ENCODE peak calls at places on chromosomes 2 and 18, in six cellular contexts. V is vagina, P is psoas muscle, F is mucosa of descending colon, A is A549, D is astrocyte of the spinal cord. L is an unnamed sample.

GRCh38 chr2:189276277-189276676 is 96.7 kb upstream of the COL5A2 start:
- DNase-seq in D (peak; percentile 91), F (no peak), A (no peak), V (no peak), P (no peak), L (peak; percentile 88)

GRCh38 chr2:6928452-6928851 is 11.2 kb downstream of the RNF144A start:
- DNase-seq in P (no peak), V (no peak), A (no peak), F (no peak), D (no peak), L (no peak)

GRCh38 chr2:18518116-18519111 is 42.0 kb downstream of the RDH14 start:
- DNase-seq in V (no peak), D (peak; percentile 73), A (no peak), F (no peak), P (no peak), L (no peak)

GRCh38 chr18:28357785-28358401 is 181.0 kb upstream of the CDH2 start:
- DNase-seq in A (no peak), D (no peak), P (no peak), V (no peak), F (no peak), L (peak; percentile 16)

GRCh38 chr2:207135801-207136457 is 29.8 kb downstream of the KLF7 start:
- DNase-seq in F (no peak), D (no peak), A (no peak), P (no peak), V (no peak), L (no peak)

GRCh38 chr2:28350791-28351285 is 41.8 kb upstream of the FOSL2 start:
- DNase-seq in V (no peak), D (no peak), A (no peak), F (no peak), P (peak; percentile 38), L (no peak)

GRCh38 chr2:46118656-46119338 is 178.4 kb upstream of the EPAS1 start:
- DNase-seq in P (no peak), D (no peak), A (no peak), V (peak; percentile 67), F (no peak), L (no peak)

GRCh38 chr18:53025247-53025646 is 685.2 kb downstream of the DCC start:
- DNase-seq in F (no peak), A (no peak), P (no peak), V (no peak), D (no peak), L (no peak)

GRCh38 chr2:111171337-111171930 is 50.7 kb downstream of the BCL2L11 start:
- DNase-seq in P (no peak), D (no peak), F (no peak), A (no peak), V (no peak), L (peak; percentile 60)

GRCh38 chr2:84846041-84846663 is 34.7 kb downstream of the TRABD2A start:
- DNase-seq in V (no peak), F (no peak), P (no peak), D (peak; percentile 59), A (no peak), L (no peak)

GRCh38 chr2:54092940-54093339 is 22.5 kb upstream of the ACYP2 start:
- DNase-seq in V (no peak), D (no peak), F (no peak), P (no peak), A (no peak), L (no peak)

GRCh38 chr18:7987284-7987976 is 420.3 kb downstream of the PTPRM start:
- DNase-seq in D (peak; percentile 81), V (no peak), P (no peak), F (no peak), A (no peak), L (peak; percentile 70)

GRCh38 chr2:20282916-20283592 is 58.1 kb upstream of the SDC1 start:
- DNase-seq in V (no peak), A (no peak), P (peak; percentile 66), D (peak; percentile 38), F (no peak), L (no peak)

GRCh38 chr2:179057737-179058136 is 7.8 kb upstream of the CCDC141 start:
- DNase-seq in D (no peak), A (no peak), P (no peak), V (no peak), F (no peak), L (no peak)

GRCh38 chr18:76461148-76461547 is 33.9 kb downstream of the ZNF516 start:
- DNase-seq in F (no peak), V (peak; percentile 72), D (no peak), P (no peak), A (no peak), L (no peak)

DNA sequence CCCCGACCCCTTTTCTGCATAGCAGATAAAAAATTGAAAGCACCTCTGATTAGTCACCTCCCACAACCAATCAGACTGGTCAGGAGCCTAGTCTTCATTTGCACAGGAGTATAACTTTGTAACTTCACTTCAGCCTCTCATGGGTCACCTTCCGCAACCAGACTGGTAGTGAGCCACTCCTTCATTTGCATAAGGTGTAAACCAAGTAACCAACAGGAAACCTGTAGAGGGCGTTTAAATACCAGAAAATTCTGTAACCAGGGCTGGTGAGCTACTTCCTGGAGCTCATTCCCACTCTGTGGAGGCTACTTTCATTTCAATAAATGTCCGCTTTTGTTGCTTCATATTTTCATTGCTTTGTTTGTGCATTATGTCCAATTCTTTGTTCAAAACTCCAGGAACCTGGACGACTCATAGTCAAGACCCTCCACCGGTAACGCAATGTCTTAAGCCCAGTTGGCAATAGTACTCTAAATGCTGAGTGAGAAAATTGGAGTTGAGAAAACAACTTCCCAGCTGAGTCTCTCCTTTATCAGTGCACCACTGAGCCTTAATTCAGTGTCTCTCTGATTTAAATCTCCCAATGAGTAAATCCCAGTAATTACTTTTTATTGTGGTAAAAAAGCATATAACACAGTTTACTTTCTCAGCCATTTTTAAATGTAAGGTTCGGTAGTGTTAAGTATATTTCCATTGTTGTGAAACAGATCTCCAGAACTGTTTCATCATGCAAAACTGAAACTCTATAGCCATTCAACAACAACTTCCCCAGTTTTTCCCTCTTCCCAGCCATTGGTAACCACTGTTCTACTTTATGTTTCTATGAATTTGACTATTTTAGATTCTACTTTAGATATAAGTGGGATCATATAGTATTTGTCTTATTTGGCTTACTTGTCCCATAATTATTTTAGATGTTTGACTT is 392.7 kb upstream of the SLC8A1 start:
- DNase-seq in F (no peak), P (no peak), A (no peak), V (no peak), D (peak; percentile 5), L (peak; percentile 60)
- TF ChIP-seq CTCF in F (no peak), P (no peak), A (no peak), V (no peak), D (no peak), L (peak; percentile 22)

DNA sequence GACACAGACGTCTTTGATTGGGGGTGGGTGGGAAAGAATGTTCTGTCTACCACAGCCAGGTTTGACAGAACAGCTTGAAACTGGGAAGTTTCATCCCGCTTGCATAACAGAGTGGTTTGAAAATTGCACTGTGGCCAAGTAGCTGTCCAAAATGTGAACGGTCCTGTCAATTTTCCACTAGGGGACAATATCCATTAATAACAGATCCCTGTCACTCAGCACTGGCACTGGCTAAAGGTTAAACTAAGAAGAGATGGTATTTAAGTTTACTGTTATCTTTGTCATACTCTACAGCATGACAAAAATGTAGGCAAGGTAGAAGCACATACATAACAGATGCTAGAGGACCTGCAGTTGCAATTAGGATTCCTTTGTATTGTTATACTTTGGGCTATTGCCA is 55.6 kb upstream of the ACMSD start:
- DNase-seq in P (no peak), D (peak; percentile 29), A (no peak), V (no peak), F (no peak), L (no peak)
- TF ChIP-seq CTCF in P (peak; percentile 17), D (peak; percentile 44), A (no peak), V (no peak), F (no peak), L (no peak)

GRCh38 chr2:190409616-190410015 is 1.5 kb downstream of the MFSD6 start:
- DNase-seq in D (no peak), A (no peak), P (no peak), F (no peak), V (no peak), L (no peak)

GRCh38 chr2:190407662-190408537 is at the start of gene MFSD6:
- DNase-seq in V (no peak), P (peak; percentile 71), F (peak; percentile 82), D (no peak), A (peak; percentile 32), L (peak; percentile 37)

GRCh38 chr2:190412971-190413370 is 4.8 kb downstream of the MFSD6 start:
- DNase-seq in F (no peak), D (no peak), V (no peak), A (no peak), P (no peak), L (no peak)

GRCh38 chr2:190408538-190409271 is 550 bp downstream of the MFSD6 start:
- DNase-seq in D (peak; percentile 14), A (peak; percentile 33), P (peak; percentile 61), V (no peak), F (peak; percentile 85), L (peak; percentile 46)

GRCh38 chr2:190410171-190410570 is 2.0 kb downstream of the MFSD6 start:
- DNase-seq in A (no peak), F (no peak), V (no peak), P (no peak), D (no peak), L (no peak)
- TF ChIP-seq CTCF in A (no peak), F (no peak), V (no peak), P (no peak), D (no peak), L (no peak)

DNA sequence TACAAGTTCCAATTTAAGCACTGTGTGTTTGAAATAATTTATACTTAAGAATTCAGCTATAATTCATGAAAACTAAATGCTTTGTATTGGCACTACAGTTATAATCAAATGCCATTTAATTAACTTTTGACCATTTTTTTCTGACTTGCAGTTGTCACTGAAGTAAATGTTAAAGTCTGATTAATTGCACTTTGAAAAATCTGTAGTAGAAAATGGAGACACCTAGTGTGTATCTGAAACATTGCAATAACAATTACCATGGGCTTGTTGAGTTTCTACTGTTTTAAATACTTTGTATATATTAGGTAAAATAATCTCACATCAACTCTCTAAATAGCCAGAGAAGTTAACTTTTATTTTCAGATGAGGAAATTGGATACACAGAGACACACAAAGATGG is 458.6 kb upstream of the FSIP2 start:
- DNase-seq in V (no peak), D (peak; percentile 30), A (no peak), P (no peak), F (no peak), L (peak; percentile 30)
- TF ChIP-seq CTCF in V (no peak), D (peak; percentile 44), A (peak; percentile 11), P (no peak), F (no peak), L (peak; percentile 55)

GRCh38 chr2:161556440-161556839 is 67.8 kb upstream of the SLC4A10 start:
- DNase-seq in A (no peak), F (no peak), D (no peak), V (no peak), P (no peak), L (peak; percentile 11)
- TF ChIP-seq CTCF in A (no peak), F (no peak), D (no peak), V (no peak), P (no peak), L (no peak)

GRCh38 chr18:21293479-21293878 is 51.4 kb downstream of the GREB1L start:
- DNase-seq in P (no peak), V (no peak), D (no peak), A (no peak), F (no peak), L (no peak)

GRCh38 chr18:21289843-21290242 is 47.8 kb downstream of the GREB1L start:
- DNase-seq in V (no peak), A (no peak), F (no peak), P (no peak), D (no peak), L (no peak)

GRCh38 chr18:21296045-21296444 is 54.0 kb downstream of the GREB1L start:
- DNase-seq in P (no peak), A (no peak), V (no peak), F (no peak), D (no peak), L (no peak)

GRCh38 chr18:21295101-21295500 is 53.1 kb downstream of the GREB1L start:
- DNase-seq in P (no peak), A (no peak), F (no peak), V (no peak), D (no peak), L (no peak)

GRCh38 chr18:21291106-21291505 is 49.1 kb downstream of the GREB1L start:
- DNase-seq in F (no peak), V (no peak), A (no peak), D (no peak), P (no peak), L (no peak)
- TF ChIP-seq CTCF in F (no peak), V (no peak), A (no peak), D (no peak), P (no peak), L (no peak)